ENCODE peak calls at places on chromosomes 11 and 22, in six cellular contexts. B is brain microvascular endothelial cell, T is SJSA1, K is tibial nerve, M is GM23248, D is thoracic aorta. O is an unnamed sample.

GRCh38 chr22:46853191-46853590 is 90.7 kb downstream of the TBC1D22A start:
- DNase-seq in B (no peak), T (no peak), K (no peak), M (no peak), D (no peak), O (no peak)

GRCh38 chr11:63592975-63593395 is 21.2 kb downstream of the PLAAT3 start:
- DNase-seq in B (peak), T (peak), K (no peak), M (peak), D (no peak), O (peak)

GRCh38 chr22:46149493-46149997 is 781 bp upstream of the PPARA start:
- DNase-seq in B (no peak), T (no peak), K (peak), M (peak), D (no peak), O (no peak)

GRCh38 chr11:118226294-118226693 is 1.5 kb upstream of the JAML start:
- DNase-seq in B (no peak), T (no peak), K (no peak), M (peak), D (no peak), O (no peak)

GRCh38 chr11:92057849-92058442 is 166.7 kb upstream of the FAT3 start:
- DNase-seq in B (no peak), T (no peak), K (no peak), M (no peak), D (no peak), O (no peak)

GRCh38 chr11:134841972-134842371 is 429.9 kb upstream of the B3GAT1 start:
- DNase-seq in B (no peak), T (no peak), K (no peak), M (no peak), D (no peak), O (no peak)

GRCh38 chr11:92329644-92330043 is 105.0 kb downstream of the FAT3 start:
- DNase-seq in B (peak), T (no peak), K (no peak), M (peak), D (no peak), O (no peak)

GRCh38 chr22:17013396-17014100 is 5.5 kb upstream of the GAB4 start:
- DNase-seq in B (no peak), T (no peak), K (no peak), M (no peak), D (no peak), O (no peak)

GRCh38 chr11:46247090-46247489 is 30.4 kb upstream of the CREB3L1 start:
- DNase-seq in B (no peak), T (no peak), K (no peak), M (peak), D (no peak), O (no peak)

GRCh38 chr11:124071622-124071948 is 30.5 kb upstream of the OR10G7 start:
- DNase-seq in B (no peak), T (no peak), K (no peak), M (no peak), D (no peak), O (no peak)

GRCh38 chr11:114169321-114169749 is 109.8 kb downstream of the ZBTB16 start:
- DNase-seq in B (no peak), T (no peak), K (peak), M (peak), D (no peak), O (no peak)

GRCh38 chr22:49777569-49778250 is 50.0 kb downstream of the BRD1 start:
- DNase-seq in B (no peak), T (no peak), K (no peak), M (no peak), D (no peak), O (no peak)

GRCh38 chr11:78395597-78395996 is 22.0 kb downstream of the GAB2 start:
- DNase-seq in B (no peak), T (no peak), K (no peak), M (no peak), D (no peak), O (no peak)

GRCh38 chr11:15826826-15827225 is 529.5 kb downstream of the SOX6 start:
- DNase-seq in B (peak), T (peak), K (peak), M (peak), D (no peak), O (no peak)

GRCh38 chr11:113873241-113873626 is 2.1 kb downstream of the USP28 start:
- DNase-seq in B (peak), T (no peak), K (no peak), M (no peak), D (no peak), O (no peak)

GRCh38 chr11:123483465-123483864 is 53.4 kb downstream of the GRAMD1B start:
- DNase-seq in B (no peak), T (no peak), K (no peak), M (no peak), D (no peak), O (no peak)

GRCh38 chr22:44269757-44270555 is 42.8 kb downstream of the SHISAL1 start:
- DNase-seq in B (no peak), T (no peak), K (no peak), M (no peak), D (no peak), O (no peak)

GRCh38 chr11:13016415-13016814 is 7.3 kb downstream of the RASSF10 start:
- DNase-seq in B (no peak), T (no peak), K (no peak), M (no peak), D (no peak), O (no peak)

GRCh38 chr22:39765029-39765428 is 128.5 kb downstream of the ENTHD1 start:
- DNase-seq in B (no peak), T (no peak), K (no peak), M (no peak), D (no peak), O (no peak)

GRCh38 chr11:119531091-119531490 is 108.1 kb upstream of the THY1 start:
- DNase-seq in B (no peak), T (no peak), K (no peak), M (no peak), D (no peak), O (no peak)

GRCh38 chr11:64276653-64277431 is 7.6 kb downstream of the BAD start:
- DNase-seq in B (peak), T (no peak), K (no peak), M (peak), D (no peak), O (no peak)

GRCh38 chr11:115930886-115931537 is 426.8 kb upstream of the CADM1 start:
- DNase-seq in B (no peak), T (no peak), K (no peak), M (no peak), D (no peak), O (no peak)

GRCh38 chr11:116035972-116036371 is 531.8 kb upstream of the CADM1 start:
- DNase-seq in B (no peak), T (no peak), K (no peak), M (no peak), D (no peak), O (no peak)

GRCh38 chr11:126282361-126282741 is 542 bp upstream of the TIRAP start:
- DNase-seq in B (peak), T (no peak), K (peak), M (peak), D (no peak), O (peak)

GRCh38 chr11:132238331-132238730 is 867.9 kb downstream of the NTM start:
- DNase-seq in B (no peak), T (no peak), K (no peak), M (no peak), D (no peak), O (no peak)

GRCh38 chr22:47035443-47035881 is 273.0 kb downstream of the TBC1D22A start:
- DNase-seq in B (no peak), T (no peak), K (no peak), M (peak), D (no peak), O (no peak)

GRCh38 chr11:1559103-1559951 is 12.7 kb downstream of the DUSP8 start:
- DNase-seq in B (no peak), T (no peak), K (peak), M (peak), D (peak), O (peak)

GRCh38 chr11:2779981-2780849 is 80.4 kb upstream of the KCNQ1OT1 start:
- DNase-seq in B (no peak), T (peak), K (no peak), M (no peak), D (peak), O (no peak)

GRCh38 chr11:8777907-8778767 is 95.5 kb downstream of the RPL27A start:
- DNase-seq in B (no peak), T (no peak), K (no peak), M (peak), D (peak), O (no peak)

GRCh38 chr11:74307409-74307808 is 4.0 kb downstream of the P4HA3 start:
- DNase-seq in B (peak), T (no peak), K (no peak), M (peak), D (no peak), O (no peak)

GRCh38 chr11:19646921-19647320 is 65.7 kb upstream of the NAV2 start:
- DNase-seq in B (peak), T (peak), K (peak), M (peak), D (no peak), O (no peak)

GRCh38 chr11:2296913-2297622 is 4.7 kb downstream of the C11orf21 start:
- DNase-seq in B (no peak), T (peak), K (no peak), M (no peak), D (no peak), O (no peak)

GRCh38 chr11:3939211-3939610 is 83.7 kb downstream of the STIM1 start:
- DNase-seq in B (peak), T (no peak), K (no peak), M (peak), D (no peak), O (no peak)

GRCh38 chr22:23240639-23241389 is 60.5 kb downstream of the BCR start:
- DNase-seq in B (no peak), T (no peak), K (no peak), M (peak), D (no peak), O (no peak)

GRCh38 chr11:16891170-16891569 is 123.0 kb downstream of the PLEKHA7 start:
- DNase-seq in B (peak), T (no peak), K (no peak), M (no peak), D (no peak), O (no peak)

GRCh38 chr22:45475063-45475747 is 27.5 kb upstream of the FBLN1 start:
- DNase-seq in B (no peak), T (no peak), K (no peak), M (no peak), D (no peak), O (no peak)

GRCh38 chr11:78244546-78245315 is 56.0 kb downstream of the USP35 start:
- DNase-seq in B (no peak), T (no peak), K (no peak), M (no peak), D (no peak), O (no peak)

GRCh38 chr11:27420722-27421572 is 51.6 kb downstream of the LGR4 start:
- DNase-seq in B (no peak), T (no peak), K (no peak), M (no peak), D (no peak), O (no peak)
- H3K27ac ChIP-seq in B (no peak), T (no peak), K (no peak), M (no peak), D (no peak), O (no peak)

GRCh38 chr11:34234086-34234740 is 123.6 kb downstream of the ABTB2 start:
- DNase-seq in B (peak), T (peak), K (no peak), M (peak), D (no peak), O (no peak)
- H3K27ac ChIP-seq in B (no peak), T (no peak), K (no peak), M (no peak), D (peak), O (no peak)

DNA sequence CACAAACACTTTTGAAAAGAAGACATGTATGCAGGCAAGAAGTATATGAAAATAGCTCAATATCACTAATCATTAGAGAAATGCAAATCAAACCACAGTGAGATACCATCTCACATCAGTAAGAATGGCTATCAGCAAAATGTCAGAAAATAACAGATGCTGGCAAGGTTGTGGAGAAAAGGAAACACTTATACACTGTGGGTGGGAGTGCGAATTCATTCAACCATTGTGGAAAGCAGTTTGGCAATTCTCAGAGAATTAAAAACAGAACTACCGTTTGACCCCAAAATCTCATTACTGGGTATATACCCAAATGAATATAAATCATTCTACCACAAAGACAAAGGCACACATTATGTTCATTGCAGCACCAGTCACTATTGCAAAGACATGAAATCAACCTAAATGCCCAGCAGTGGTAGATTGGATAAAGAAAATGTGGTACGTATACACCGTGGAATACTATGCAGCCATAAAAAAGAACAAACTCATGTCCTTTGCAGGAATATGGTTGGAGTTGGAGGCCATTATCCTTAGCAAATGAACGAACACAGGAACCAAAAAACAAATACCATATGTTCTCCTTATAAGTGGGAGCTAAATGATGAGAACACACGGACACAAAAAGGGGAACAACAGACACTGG is 18.5 kb downstream of the MMP13 start:
- DNase-seq in B (no peak), T (no peak), K (no peak), M (no peak), D (no peak), O (no peak)
- H3K27ac ChIP-seq in B (no peak), T (no peak), K (no peak), M (no peak), D (no peak), O (no peak)

GRCh38 chr11:129455756-129456436 is 80.2 kb downstream of the BARX2 start:
- DNase-seq in B (no peak), T (no peak), K (no peak), M (no peak), D (no peak), O (no peak)

GRCh38 chr11:129457321-129457720 is 81.7 kb downstream of the BARX2 start:
- DNase-seq in B (no peak), T (no peak), K (no peak), M (no peak), D (no peak), O (no peak)

GRCh38 chr11:129460714-129461113 is 85.1 kb downstream of the BARX2 start:
- DNase-seq in B (no peak), T (no peak), K (no peak), M (no peak), D (no peak), O (no peak)

GRCh38 chr11:129458278-129458677 is 82.6 kb downstream of the BARX2 start:
- DNase-seq in B (no peak), T (no peak), K (no peak), M (peak), D (no peak), O (no peak)

DNA sequence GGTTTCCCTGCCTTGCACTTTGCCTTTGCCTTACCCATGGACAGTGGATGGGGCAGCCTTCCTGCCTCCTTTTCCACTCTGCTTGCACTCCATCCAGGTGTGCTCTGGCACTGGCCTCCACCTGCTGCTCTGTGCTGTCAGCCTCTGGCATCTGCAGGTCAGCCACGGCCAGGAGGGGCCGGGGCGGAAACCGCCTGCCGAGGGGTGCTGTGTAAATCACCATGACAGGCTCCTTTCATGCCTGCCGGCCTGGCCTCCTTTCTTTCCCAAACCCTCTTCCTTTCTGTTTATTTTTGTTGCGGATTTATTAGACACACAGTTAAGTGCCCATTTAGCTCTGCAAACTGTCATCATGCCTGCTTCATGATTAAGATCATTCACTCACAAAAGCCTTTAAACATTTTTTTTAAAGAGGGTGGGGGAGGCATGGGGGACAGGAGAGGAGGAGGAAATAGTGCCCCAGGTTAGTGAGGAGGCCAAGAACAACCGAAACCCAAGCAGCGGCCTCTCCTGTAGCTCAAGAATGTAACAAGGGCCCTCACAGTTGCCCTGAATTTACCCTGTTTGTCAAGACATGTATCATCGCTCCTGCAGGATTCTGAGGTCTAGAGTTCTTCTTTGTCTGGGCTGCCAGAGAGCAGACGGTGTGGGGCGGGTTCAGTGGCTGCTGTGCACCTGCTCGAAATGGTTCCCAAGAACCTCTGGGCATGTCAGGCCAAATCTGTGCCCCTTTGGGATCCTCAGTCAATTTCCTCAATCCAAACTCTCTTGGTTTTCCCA is 83.3 kb downstream of the BARX2 start:
- DNase-seq in B (no peak), T (no peak), K (no peak), M (no peak), D (no peak), O (no peak)
- H3K27ac ChIP-seq in B (no peak), T (no peak), K (no peak), M (no peak), D (no peak), O (no peak)

GRCh38 chr11:59550368-59550841 is 39.1 kb downstream of the OR4D9 start:
- DNase-seq in B (peak), T (peak), K (peak), M (peak), D (peak), O (no peak)

GRCh38 chr11:59548309-59548656 is 36.9 kb downstream of the OR4D9 start:
- DNase-seq in B (no peak), T (no peak), K (no peak), M (no peak), D (no peak), O (no peak)

GRCh38 chr11:59542142-59542810 is 30.9 kb downstream of the OR4D9 start:
- DNase-seq in B (no peak), T (no peak), K (no peak), M (no peak), D (no peak), O (no peak)

GRCh38 chr11:59544869-59545178 is 33.5 kb downstream of the OR4D9 start:
- DNase-seq in B (no peak), T (no peak), K (no peak), M (no peak), D (no peak), O (no peak)

GRCh38 chr11:59545179-59546020 is 34.1 kb downstream of the OR4D9 start:
- DNase-seq in B (peak), T (no peak), K (no peak), M (no peak), D (no peak), O (no peak)
- H3K27ac ChIP-seq in B (peak), T (no peak), K (no peak), M (no peak), D (no peak), O (no peak)

GRCh38 chr22:41564563-41564962 is 3.8 kb downstream of the CSDC2 start:
- DNase-seq in B (no peak), T (no peak), K (no peak), M (no peak), D (no peak), O (no peak)

GRCh38 chr22:41562461-41562860 is 1.7 kb downstream of the CSDC2 start:
- DNase-seq in B (no peak), T (no peak), K (no peak), M (no peak), D (no peak), O (no peak)

GRCh38 chr22:41561788-41562187 is 978 bp downstream of the CSDC2 start:
- DNase-seq in B (no peak), T (no peak), K (no peak), M (no peak), D (no peak), O (no peak)

GRCh38 chr22:41561335-41561734 is 525 bp downstream of the CSDC2 start:
- DNase-seq in B (no peak), T (no peak), K (no peak), M (no peak), D (no peak), O (no peak)

DNA sequence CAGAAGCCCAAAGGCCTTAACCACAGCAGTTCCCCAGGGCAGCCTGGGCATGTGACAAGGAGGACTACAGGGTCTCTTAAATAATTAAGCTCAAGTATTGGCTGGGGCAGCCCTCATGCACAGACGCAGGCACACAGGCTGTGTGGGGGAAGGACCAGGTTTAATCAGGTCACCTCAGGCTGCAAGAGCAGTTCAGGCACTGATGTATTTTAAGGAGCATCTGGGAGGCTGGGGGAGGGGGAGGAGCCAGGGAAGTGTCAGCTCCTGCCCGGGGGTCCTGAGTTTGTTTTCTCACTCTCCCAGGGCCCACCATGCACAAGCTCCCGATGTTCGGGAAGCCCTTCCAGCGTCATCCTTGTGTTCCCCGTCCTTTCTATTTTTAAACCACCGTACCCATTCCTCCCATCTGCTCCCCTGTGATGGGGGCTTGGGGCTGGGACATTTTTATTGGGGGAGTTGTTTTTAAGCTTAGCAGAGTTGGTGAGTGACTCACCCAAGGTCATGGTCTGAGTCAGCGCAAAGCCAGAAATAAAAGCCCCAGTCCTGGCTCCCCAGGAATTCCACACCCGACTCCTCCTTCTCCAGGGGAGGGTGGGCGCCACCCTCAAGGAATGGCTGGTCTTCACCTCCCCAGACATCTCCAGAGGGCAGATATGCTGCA is 2.4 kb downstream of the CSDC2 start:
- DNase-seq in B (peak), T (peak), K (no peak), M (peak), D (no peak), O (no peak)
- H3K27ac ChIP-seq in B (peak), T (peak), K (no peak), M (no peak), D (peak), O (no peak)

O was measured in substantia nigra.